ENCODE peak calls at places on chromosome 22, in five cellular contexts. Q is pancreas, Y is right atrium auricular region, S is kidney, P is heart right ventricle. T is an unnamed sample. For H3K36me3, the result is how much of the 10 kb centered on the place peaks cover.

GRCh38 chr22:49568751-49569285 is 258.9 kb downstream of the BRD1 start:
- DNase-seq in Y (no peak), S (peak), Q (no peak), P (no peak), T (peak)

GRCh38 chr22:17087176-17088131 is 2.7 kb downstream of the IL17RA start:
- DNase-seq in P (no peak), S (no peak), Y (no peak), Q (no peak), T (no peak)

GRCh38 chr22:43957871-43958270 is 2.6 kb downstream of the SAMM50 start:
- DNase-seq in Y (no peak), Q (no peak), P (no peak), S (no peak), T (no peak)

GRCh38 chr22:49352361-49353169 is 475.1 kb downstream of the BRD1 start:
- DNase-seq in Q (no peak), Y (no peak), P (no peak), S (peak), T (no peak)

GRCh38 chr22:42630211-42630610 is 10.2 kb downstream of the ATP5MGL start:
- DNase-seq in Q (no peak), S (no peak), Y (no peak), P (no peak), T (no peak)

GRCh38 chr22:48366056-48366455 is 1461.6 kb downstream of the BRD1 start:
- DNase-seq in Q (no peak), Y (no peak), P (no peak), S (no peak), T (no peak)

GRCh38 chr22:18071968-18072310 is 5.9 kb upstream of the PEX26 start:
- DNase-seq in P (no peak), S (no peak), Q (no peak), Y (no peak), T (no peak)

GRCh38 chr22:32409977-32410376 is 2.1 kb downstream of the RTCB start:
- DNase-seq in S (no peak), P (no peak), Q (no peak), Y (no peak), T (no peak)

GRCh38 chr22:19723165-19723989 is at the start of gene GP1BB:
- DNase-seq in Q (no peak), Y (no peak), P (peak), S (no peak), T (peak)

GRCh38 chr22:37557321-37558001 is 2.8 kb upstream of the CDC42EP1 start:
- DNase-seq in P (no peak), Y (no peak), Q (peak), S (no peak), T (no peak)
- H3K36me3 ChIP-seq in P (under half), Y (under half), Q (under half), S (under half), T (under half)

GRCh38 chr22:30421695-30422480 is 3.7 kb upstream of the MTFP1 start:
- DNase-seq in Q (no peak), Y (no peak), S (peak), P (no peak), T (no peak)
- H3K36me3 ChIP-seq in Q (under half), Y (under half), S (under half), P (under half), T (under half)

DNA sequence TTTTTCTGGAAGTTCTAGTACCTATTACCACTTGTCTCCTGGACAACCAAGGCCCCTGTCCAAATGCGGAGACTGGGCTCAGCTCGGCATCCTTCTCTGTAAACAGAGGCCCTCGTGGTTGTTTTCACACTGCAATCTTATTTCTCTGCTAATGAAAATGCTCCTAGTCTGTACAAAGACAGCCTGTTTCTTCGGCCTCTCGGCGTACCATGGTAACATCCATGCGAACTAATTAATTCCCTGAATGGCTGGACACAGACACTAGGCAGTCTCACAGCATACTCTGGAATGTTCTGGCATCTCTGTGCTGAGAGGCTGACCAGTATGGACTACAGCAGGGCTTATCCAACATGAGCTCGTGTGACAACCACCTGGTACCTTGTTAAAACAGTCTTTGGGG is 5.7 kb downstream of the POLR3H start:
- DNase-seq in Q (no peak), P (no peak), S (no peak), Y (no peak), T (no peak)
- H3K36me3 ChIP-seq in Q (under half), P (under half), S (under half), Y (under half), T (under half)

DNA sequence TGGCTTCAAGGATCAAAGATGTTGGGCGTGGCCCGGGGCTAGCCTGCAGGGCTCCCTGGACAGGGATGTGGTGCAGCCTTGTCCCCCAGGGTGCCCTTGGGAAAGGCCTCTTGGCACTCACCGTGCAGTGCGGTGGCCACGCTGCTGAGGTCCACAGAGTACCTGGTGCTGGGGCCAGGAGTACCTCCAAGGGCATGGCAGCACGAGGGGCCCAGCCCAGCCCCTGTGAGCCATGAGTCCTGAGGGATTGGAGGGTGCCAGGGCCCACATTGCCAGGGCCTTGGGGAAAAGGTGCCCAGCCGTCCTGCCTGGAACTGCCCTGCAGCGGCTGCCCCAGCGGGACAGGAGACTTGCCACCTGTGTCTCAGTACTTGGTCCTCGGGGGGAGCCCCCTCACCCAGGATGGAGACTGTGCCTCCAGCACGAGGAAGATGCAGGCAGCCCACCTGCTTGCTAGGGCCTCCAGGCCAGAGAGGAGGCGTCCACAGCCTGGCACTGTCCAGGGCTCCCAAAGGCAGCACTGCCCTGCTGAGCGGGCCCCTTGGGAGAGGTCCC is 44.2 kb downstream of the GRAMD4 start:
- DNase-seq in P (peak), Y (no peak), Q (no peak), S (no peak), T (no peak)
- H3K36me3 ChIP-seq in P (half or more), Y (half or more), Q (under half), S (under half), T (under half)

GRCh38 chr22:30557243-30557642 is 10.7 kb upstream of the SEC14L6 start:
- DNase-seq in S (no peak), Q (no peak), P (no peak), Y (no peak), T (peak)

GRCh38 chr22:30553971-30554370 is 7.4 kb upstream of the SEC14L6 start:
- DNase-seq in Y (no peak), S (no peak), Q (no peak), P (no peak), T (no peak)

GRCh38 chr22:30555282-30556210 is 9.0 kb upstream of the SEC14L6 start:
- DNase-seq in Y (no peak), Q (no peak), P (no peak), S (no peak), T (peak)

GRCh38 chr22:30556388-30556787 is 9.8 kb upstream of the SEC14L6 start:
- DNase-seq in S (no peak), P (no peak), Q (no peak), Y (no peak), T (peak)

GRCh38 chr22:30552719-30553118 is 6.2 kb upstream of the SEC14L6 start:
- DNase-seq in S (no peak), Q (no peak), P (no peak), Y (no peak), T (no peak)
- H3K36me3 ChIP-seq in S (under half), Q (under half), P (under half), Y (under half), T (under half)

GRCh38 chr22:46959369-46959768 is 196.9 kb downstream of the TBC1D22A start:
- DNase-seq in Q (no peak), Y (no peak), S (no peak), P (no peak), T (no peak)

GRCh38 chr22:46958649-46959048 is 196.2 kb downstream of the TBC1D22A start:
- DNase-seq in S (no peak), P (no peak), Y (no peak), Q (no peak), T (peak)

GRCh38 chr22:46964773-46965550 is 202.5 kb downstream of the TBC1D22A start:
- DNase-seq in Y (no peak), Q (no peak), P (no peak), S (peak), T (peak)

GRCh38 chr22:46963672-46964545 is 201.5 kb downstream of the TBC1D22A start:
- DNase-seq in Q (no peak), P (no peak), Y (no peak), S (peak), T (no peak)

GRCh38 chr22:46961591-46962290 is 199.3 kb downstream of the TBC1D22A start:
- DNase-seq in Y (no peak), Q (no peak), P (no peak), S (no peak), T (no peak)
- H3K36me3 ChIP-seq in Y (under half), Q (under half), P (under half), S (under half), T (under half)

GRCh38 chr22:29813563-29813962 is 24.5 kb downstream of the ASCC2 start:
- DNase-seq in P (no peak), S (no peak), Q (no peak), Y (no peak), T (peak)

GRCh38 chr22:29811377-29811776 is 26.7 kb downstream of the ASCC2 start:
- DNase-seq in P (no peak), Y (no peak), S (no peak), Q (no peak), T (no peak)

GRCh38 chr22:29814003-29814402 is 24.1 kb downstream of the ASCC2 start:
- DNase-seq in Q (no peak), S (no peak), Y (no peak), P (no peak), T (no peak)

GRCh38 chr22:29813126-29813525 is 24.9 kb downstream of the ASCC2 start:
- DNase-seq in S (no peak), Y (no peak), Q (no peak), P (no peak), T (no peak)

DNA sequence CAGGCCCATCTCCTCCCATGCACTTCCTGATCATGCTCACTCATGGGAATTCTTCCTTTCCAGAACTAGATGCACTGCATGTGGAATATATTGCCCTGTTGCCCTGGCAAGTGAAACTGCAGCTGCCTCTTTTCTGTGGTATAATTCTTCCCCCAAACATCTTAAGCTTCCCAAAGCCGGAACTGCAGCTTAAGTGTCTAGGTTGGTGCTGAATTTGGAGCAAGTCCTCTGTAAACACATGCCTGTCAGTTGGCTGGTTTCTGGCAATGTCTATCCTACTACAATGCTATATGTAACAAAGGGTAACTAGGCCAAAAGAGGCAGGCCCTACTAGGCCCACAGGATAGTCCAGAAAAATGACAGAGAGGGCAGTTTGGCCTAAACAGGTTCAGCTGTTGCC is 27.9 kb downstream of the ASCC2 start:
- DNase-seq in S (no peak), Y (no peak), P (no peak), Q (no peak), T (no peak)
- H3K36me3 ChIP-seq in S (half or more), Y (half or more), P (half or more), Q (half or more), T (under half)

GRCh38 chr22:40429481-40429880 is 59.1 kb downstream of the SGSM3 start:
- DNase-seq in S (no peak), Q (no peak), Y (no peak), P (no peak), T (no peak)
- H3K36me3 ChIP-seq in S (under half), Q (under half), Y (half or more), P (half or more), T (under half)

GRCh38 chr22:21688706-21689381 is 23.0 kb downstream of the PPIL2 start:
- DNase-seq in Y (no peak), S (no peak), Q (no peak), P (no peak), T (peak)
- H3K36me3 ChIP-seq in Y (half or more), S (half or more), Q (under half), P (half or more), T (under half)

DNA sequence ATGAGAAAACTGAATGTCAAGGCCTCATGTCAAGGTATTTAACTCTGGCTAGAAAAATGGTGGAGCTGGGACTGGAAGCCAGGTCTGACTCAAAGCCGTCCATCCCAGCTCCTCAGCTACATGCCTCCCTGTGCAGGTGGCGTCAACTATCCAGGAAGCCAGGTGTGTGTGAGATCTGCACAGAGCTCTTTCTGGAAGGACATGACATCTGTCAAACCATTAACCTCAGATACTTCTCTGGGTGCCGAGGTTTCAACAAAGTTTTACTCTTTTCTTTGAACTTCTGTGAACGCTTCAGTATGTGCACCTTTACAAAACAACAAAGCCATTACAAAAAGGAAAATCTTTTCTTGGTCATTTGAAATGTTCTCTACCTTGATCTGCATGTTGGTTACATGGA is 7.0 kb upstream of the CASTOR1 start:
- DNase-seq in Y (no peak), P (no peak), Q (no peak), S (no peak), T (no peak)
- H3K36me3 ChIP-seq in Y (half or more), P (half or more), Q (under half), S (half or more), T (under half)